ENCODE peak calls at places on chromosome 13, in six cellular contexts. I, K, W, Q, F and M are unnamed samples.

GRCh38 chr13:92951273-92951820 is 275.3 kb upstream of the GPC6 start:
- DNase-seq in I (no peak), K (no peak), W (no peak), Q (no peak), F (no peak), M (no peak)

GRCh38 chr13:28410096-28410495 is 84.8 kb downstream of the FLT1 start:
- DNase-seq in I (no peak), K (no peak), W (peak; percentile 22), Q (no peak), F (no peak), M (no peak)

GRCh38 chr13:35378939-35379338 is 97.5 kb downstream of the MAB21L1 start:
- DNase-seq in I (no peak), K (no peak), W (no peak), Q (no peak), F (no peak), M (no peak)

GRCh38 chr13:94419304-94419943 is 60.1 kb downstream of the DCT start:
- DNase-seq in I (no peak), K (no peak), W (no peak), Q (no peak), F (no peak), M (no peak)

GRCh38 chr13:47707414-47707813 is 293.7 kb downstream of the SUCLA2 start:
- DNase-seq in I (no peak), K (no peak), W (no peak), Q (no peak), F (no peak), M (no peak)

GRCh38 chr13:20311022-20311421 is 78.9 kb upstream of the GJB6 start:
- DNase-seq in I (no peak), K (no peak), W (no peak), Q (no peak), F (no peak), M (no peak)

GRCh38 chr13:74555291-74556001 is 421.2 kb upstream of the KLF12 start:
- DNase-seq in I (no peak), K (no peak), W (no peak), Q (no peak), F (no peak), M (no peak)

GRCh38 chr13:43023244-43023931 is at the start of gene DNAJC15:
- DNase-seq in I (peak; percentile 76), K (peak; percentile 53), W (peak; percentile 15), Q (peak; percentile 56), F (peak; percentile 57), M (peak; percentile 64)

GRCh38 chr13:29767006-29767405 is 83.4 kb downstream of the UBL3 start:
- DNase-seq in I (no peak), K (no peak), W (no peak), Q (no peak), F (no peak), M (no peak)

GRCh38 chr13:112160558-112160957 is 93.6 kb downstream of the SOX1 start:
- DNase-seq in I (no peak), K (no peak), W (no peak), Q (no peak), F (no peak), M (no peak)

GRCh38 chr13:48818495-48818961 is 157.2 kb upstream of the FNDC3A start:
- DNase-seq in I (no peak), K (no peak), W (no peak), Q (no peak), F (no peak), M (no peak)

GRCh38 chr13:108426893-108427292 is 157.4 kb downstream of the TNFSF13B start:
- DNase-seq in I (no peak), K (no peak), W (no peak), Q (no peak), F (no peak), M (no peak)

GRCh38 chr13:114063545-114064515 is 68.6 kb downstream of the RASA3 start:
- DNase-seq in I (no peak), K (no peak), W (peak; percentile 32), Q (no peak), F (no peak), M (no peak)
- TF ChIP-seq POLR2AphosphoS5 in I (no peak), K (no peak), W (no peak), Q (no peak), F (no peak), M (peak; percentile 39)

GRCh38 chr13:32538234-32538620 is 368 bp downstream of the N4BP2L2 start:
- DNase-seq in I (peak; percentile 76), K (peak; percentile 8), W (peak; percentile 45), Q (no peak), F (no peak), M (peak; percentile 16)

GRCh38 chr13:32535140-32535539 is 3.5 kb downstream of the N4BP2L2 start:
- DNase-seq in I (no peak), K (no peak), W (no peak), Q (no peak), F (no peak), M (no peak)

GRCh38 chr13:32535748-32536147 is 2.8 kb downstream of the N4BP2L2 start:
- DNase-seq in I (no peak), K (no peak), W (no peak), Q (no peak), F (no peak), M (no peak)

GRCh38 chr13:32537580-32538233 is 888 bp downstream of the N4BP2L2 start:
- DNase-seq in I (no peak), K (no peak), W (peak; percentile 10), Q (no peak), F (no peak), M (no peak)

DNA sequence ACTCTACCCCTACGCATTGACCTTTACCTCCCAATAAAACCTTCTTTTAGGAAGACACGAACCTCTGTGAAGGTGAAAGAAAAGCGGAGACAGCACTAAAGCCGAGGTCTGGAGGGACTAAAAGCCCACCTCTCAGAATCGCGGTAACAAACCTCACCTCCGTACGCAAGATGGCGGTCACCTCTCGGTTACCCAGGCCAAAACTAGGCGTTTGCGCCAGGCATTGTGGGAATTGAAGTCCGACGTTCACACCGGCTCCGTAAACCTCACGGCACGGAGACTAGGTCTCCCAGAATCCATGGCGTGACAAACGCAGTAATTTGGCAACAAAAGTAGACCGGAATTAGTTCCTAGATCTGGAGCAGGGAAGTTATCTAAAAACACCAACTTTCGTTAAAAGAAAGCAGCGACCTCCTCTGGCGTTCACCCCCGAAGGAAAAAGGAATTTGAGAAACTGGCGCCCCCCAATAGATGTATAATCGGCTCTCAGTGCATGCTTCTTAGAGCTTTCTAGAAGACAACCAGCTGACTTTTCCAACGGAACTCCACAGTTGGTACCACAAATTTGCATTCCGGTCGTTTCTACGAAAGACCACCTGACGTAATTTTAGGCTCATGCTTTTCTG is at the start of gene N4BP2L2:
- DNase-seq in I (peak; percentile 96), K (peak; percentile 59), W (peak; percentile 72), Q (peak; percentile 82), F (peak; percentile 94), M (peak; percentile 54)
- TF ChIP-seq POLR2A in I (peak; percentile 79), K (peak; percentile 84), W (peak; percentile 84), Q (peak; percentile 70), F (peak; percentile 85), M (peak; percentile 73)

DNA sequence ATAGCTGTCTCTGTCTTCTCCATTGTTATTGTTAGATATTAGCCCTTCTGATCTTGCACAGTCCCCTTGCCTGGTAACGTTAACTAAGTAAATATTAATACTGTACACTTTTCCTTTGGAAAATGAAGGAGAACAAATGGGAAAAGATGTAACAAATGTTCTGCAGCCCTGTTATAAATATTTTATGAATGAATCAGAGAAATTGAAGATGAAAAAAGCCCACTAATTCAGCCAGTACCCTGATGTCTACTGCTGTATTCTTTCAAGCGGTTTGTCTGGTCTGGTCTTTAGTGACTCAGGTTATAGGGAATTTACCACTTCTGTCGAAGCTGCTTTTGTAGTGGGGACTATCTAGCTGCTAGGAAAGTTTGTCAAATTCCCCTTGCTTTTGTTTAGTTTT is 121.0 kb downstream of the COG6 start:
- DNase-seq in I (no peak), K (no peak), W (no peak), Q (no peak), F (no peak), M (no peak)
- TF ChIP-seq TAF1 in I (no peak), K (no peak), W (no peak), Q (no peak), F (no peak), M (no peak)

GRCh38 chr13:23348270-23349126 is 85.0 kb downstream of the SACS start:
- DNase-seq in I (no peak), K (no peak), W (no peak), Q (no peak), F (no peak), M (no peak)
- TF ChIP-seq POLR2AphosphoS5 in I (no peak), K (no peak), W (no peak), Q (no peak), F (no peak), M (no peak)

GRCh38 chr13:59696229-59696628 is 467.5 kb downstream of the DIAPH3 start:
- DNase-seq in I (no peak), K (no peak), W (no peak), Q (no peak), F (no peak), M (no peak)

GRCh38 chr13:59702269-59702668 is 461.5 kb downstream of the DIAPH3 start:
- DNase-seq in I (no peak), K (no peak), W (no peak), Q (no peak), F (no peak), M (no peak)

GRCh38 chr13:59701261-59701660 is 462.5 kb downstream of the DIAPH3 start:
- DNase-seq in I (peak; percentile 37), K (no peak), W (peak; percentile 6), Q (no peak), F (no peak), M (no peak)

DNA sequence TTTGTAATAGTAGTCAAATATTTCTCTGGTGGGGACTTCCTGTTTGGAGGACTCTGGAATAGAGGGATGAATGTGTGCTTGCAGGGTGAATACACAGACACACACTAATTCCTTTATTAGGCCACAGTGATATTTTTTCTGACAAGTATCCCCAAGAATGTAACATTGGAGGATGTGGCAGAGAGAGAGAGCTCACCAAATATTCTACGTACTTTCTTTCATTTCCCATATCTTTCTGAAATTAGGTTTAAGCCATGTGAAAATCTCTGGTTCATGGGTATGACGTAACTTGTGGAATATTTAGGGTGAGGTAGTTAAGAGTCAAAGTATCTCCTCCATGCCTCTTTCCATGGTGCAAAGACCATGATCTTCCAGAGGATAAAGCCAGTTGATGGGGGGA is 463.4 kb downstream of the DIAPH3 start:
- DNase-seq in I (peak; percentile 34), K (no peak), W (no peak), Q (no peak), F (no peak), M (no peak)
- TF ChIP-seq POLR2A in I (no peak), K (no peak), W (no peak), Q (no peak), F (no peak), M (no peak)

GRCh38 chr13:70894258-70894657 is 786.0 kb upstream of the KLHL1 start:
- DNase-seq in I (no peak), K (no peak), W (no peak), Q (no peak), F (no peak), M (no peak)
- TF ChIP-seq TAF1 in I (no peak), K (no peak), W (no peak), Q (no peak), F (no peak), M (no peak)